ENCODE peak calls at places on chromosome X, in seven cellular contexts. One of them, this sample, is unnamed.

GRCh38 chrX:118702741-118703140 is 24.7 kb upstream of the IL13RA1 start:
- DNase-seq in substantia nigra: no peak
- DNase-seq in H7: no peak
- DNase-seq in stimulated activated CD8-positive, alpha-beta memory T cell treated with anti-CD3 and anti-CD28 coated beads, Interleukin-15, amount 100 ng/mL, for 1 hour: no peak
- DNase-seq in stimulated activated CD4-positive, alpha-beta T cell treated with anti-CD3 and anti-CD28 coated beads, Interleukin-2, amount 100 ng/mL, for 48 hours: no peak
- DNase-seq in glutamatergic neuron: no peak
- DNase-seq in fibroblast of the conjunctiva: no peak
- DNase-seq in this sample: no peak

GRCh38 chrX:135688137-135688536 is 25.3 kb upstream of the CT45A1 start:
- DNase-seq in stimulated activated CD8-positive, alpha-beta memory T cell treated with anti-CD3 and anti-CD28 coated beads, Interleukin-15, amount 100 ng/mL, for 1 hour: no peak
- DNase-seq in substantia nigra: no peak
- DNase-seq in stimulated activated CD4-positive, alpha-beta T cell treated with anti-CD3 and anti-CD28 coated beads, Interleukin-2, amount 100 ng/mL, for 48 hours: peak
- DNase-seq in H7: no peak
- DNase-seq in glutamatergic neuron: peak
- DNase-seq in fibroblast of the conjunctiva: no peak
- DNase-seq in this sample: peak

GRCh38 chrX:2397648-2398340 is 103.0 kb downstream of the DHRSX start:
- DNase-seq in H7: no peak
- DNase-seq in stimulated activated CD4-positive, alpha-beta T cell treated with anti-CD3 and anti-CD28 coated beads, Interleukin-2, amount 100 ng/mL, for 48 hours: no peak
- DNase-seq in fibroblast of the conjunctiva: no peak
- DNase-seq in substantia nigra: no peak
- DNase-seq in glutamatergic neuron: no peak
- DNase-seq in stimulated activated CD8-positive, alpha-beta memory T cell treated with anti-CD3 and anti-CD28 coated beads, Interleukin-15, amount 100 ng/mL, for 1 hour: no peak
- DNase-seq in this sample: no peak

GRCh38 chrX:42127563-42127962 is 204.2 kb upstream of the CASK start:
- DNase-seq in stimulated activated CD4-positive, alpha-beta T cell treated with anti-CD3 and anti-CD28 coated beads, Interleukin-2, amount 100 ng/mL, for 48 hours: no peak
- DNase-seq in H7: no peak
- DNase-seq in fibroblast of the conjunctiva: no peak
- DNase-seq in substantia nigra: no peak
- DNase-seq in stimulated activated CD8-positive, alpha-beta memory T cell treated with anti-CD3 and anti-CD28 coated beads, Interleukin-15, amount 100 ng/mL, for 1 hour: no peak
- DNase-seq in glutamatergic neuron: no peak
- DNase-seq in this sample: no peak

GRCh38 chrX:136708348-136708747 is 60.4 kb downstream of the CD40LG start:
- DNase-seq in substantia nigra: no peak
- DNase-seq in glutamatergic neuron: no peak
- DNase-seq in stimulated activated CD8-positive, alpha-beta memory T cell treated with anti-CD3 and anti-CD28 coated beads, Interleukin-15, amount 100 ng/mL, for 1 hour: no peak
- DNase-seq in stimulated activated CD4-positive, alpha-beta T cell treated with anti-CD3 and anti-CD28 coated beads, Interleukin-2, amount 100 ng/mL, for 48 hours: no peak
- DNase-seq in fibroblast of the conjunctiva: no peak
- DNase-seq in H7: no peak
- DNase-seq in this sample: no peak

GRCh38 chrX:130174051-130174704 is 2.4 kb downstream of the RAB33A start:
- DNase-seq in stimulated activated CD4-positive, alpha-beta T cell treated with anti-CD3 and anti-CD28 coated beads, Interleukin-2, amount 100 ng/mL, for 48 hours: no peak
- DNase-seq in H7: no peak
- DNase-seq in substantia nigra: no peak
- DNase-seq in stimulated activated CD8-positive, alpha-beta memory T cell treated with anti-CD3 and anti-CD28 coated beads, Interleukin-15, amount 100 ng/mL, for 1 hour: no peak
- DNase-seq in fibroblast of the conjunctiva: no peak
- DNase-seq in glutamatergic neuron: no peak
- DNase-seq in this sample: no peak

GRCh38 chrX:12610079-12610478 is 181.1 kb upstream of the PRPS2 start:
- DNase-seq in stimulated activated CD4-positive, alpha-beta T cell treated with anti-CD3 and anti-CD28 coated beads, Interleukin-2, amount 100 ng/mL, for 48 hours: no peak
- DNase-seq in stimulated activated CD8-positive, alpha-beta memory T cell treated with anti-CD3 and anti-CD28 coated beads, Interleukin-15, amount 100 ng/mL, for 1 hour: no peak
- DNase-seq in H7: no peak
- DNase-seq in fibroblast of the conjunctiva: no peak
- DNase-seq in substantia nigra: no peak
- DNase-seq in glutamatergic neuron: no peak
- DNase-seq in this sample: no peak

GRCh38 chrX:136147320-136147901 is at the start of gene FHL1:
- DNase-seq in stimulated activated CD4-positive, alpha-beta T cell treated with anti-CD3 and anti-CD28 coated beads, Interleukin-2, amount 100 ng/mL, for 48 hours: peak
- DNase-seq in fibroblast of the conjunctiva: no peak
- DNase-seq in glutamatergic neuron: peak
- DNase-seq in stimulated activated CD8-positive, alpha-beta memory T cell treated with anti-CD3 and anti-CD28 coated beads, Interleukin-15, amount 100 ng/mL, for 1 hour: no peak
- DNase-seq in H7: peak
- DNase-seq in substantia nigra: peak
- DNase-seq in this sample: no peak

GRCh38 chrX:153495362-153495751 is 577 bp downstream of the BGN start:
- DNase-seq in stimulated activated CD8-positive, alpha-beta memory T cell treated with anti-CD3 and anti-CD28 coated beads, Interleukin-15, amount 100 ng/mL, for 1 hour: no peak
- DNase-seq in fibroblast of the conjunctiva: peak
- DNase-seq in stimulated activated CD4-positive, alpha-beta T cell treated with anti-CD3 and anti-CD28 coated beads, Interleukin-2, amount 100 ng/mL, for 48 hours: no peak
- DNase-seq in substantia nigra: no peak
- DNase-seq in glutamatergic neuron: no peak
- DNase-seq in H7: no peak
- DNase-seq in this sample: no peak

GRCh38 chrX:47664737-47665136 is 5.8 kb upstream of the UXT start:
- DNase-seq in substantia nigra: no peak
- DNase-seq in glutamatergic neuron: no peak
- DNase-seq in fibroblast of the conjunctiva: no peak
- DNase-seq in stimulated activated CD8-positive, alpha-beta memory T cell treated with anti-CD3 and anti-CD28 coated beads, Interleukin-15, amount 100 ng/mL, for 1 hour: no peak
- DNase-seq in stimulated activated CD4-positive, alpha-beta T cell treated with anti-CD3 and anti-CD28 coated beads, Interleukin-2, amount 100 ng/mL, for 48 hours: no peak
- DNase-seq in H7: no peak
- DNase-seq in this sample: no peak

GRCh38 chrX:136880003-136880451 is 498 bp downstream of the RBMX start:
- DNase-seq in glutamatergic neuron: peak
- DNase-seq in stimulated activated CD4-positive, alpha-beta T cell treated with anti-CD3 and anti-CD28 coated beads, Interleukin-2, amount 100 ng/mL, for 48 hours: peak
- DNase-seq in stimulated activated CD8-positive, alpha-beta memory T cell treated with anti-CD3 and anti-CD28 coated beads, Interleukin-15, amount 100 ng/mL, for 1 hour: peak
- DNase-seq in substantia nigra: peak
- DNase-seq in fibroblast of the conjunctiva: no peak
- DNase-seq in H7: peak
- DNase-seq in this sample: no peak

This sample was measured in iPS DF 6.9.